ENCODE peak calls at places on chromosomes 16 and 17, in seven cellular contexts. H is left lung; R is effector memory CD4-positive, alpha-beta T cell; T is activated CD4-positive, alpha-beta T cell treated with anti-CD3 and anti-CD28 coated beads for 4 hours; U is T-helper 2 cell; B is AML-193; N is AG04449. G is an unnamed sample.

GRCh38 chr17:32445497-32445896 is 1.2 kb downstream of the PSMD11 start:
- DNase-seq in H (no peak), R (no peak), T (no peak), U (no peak), B (no peak), N (no peak), G (no peak)

GRCh38 chr16:4053663-4054479 is 62.4 kb downstream of the ADCY9 start:
- DNase-seq in H (peak), R (no peak), T (no peak), U (no peak), B (peak), N (peak), G (peak)

GRCh38 chr17:78173025-78173715 is 4.8 kb downstream of the SYNGR2 start:
- DNase-seq in H (no peak), R (no peak), T (no peak), U (peak), B (no peak), N (no peak), G (no peak)

GRCh38 chr17:75371339-75371738 is 34.1 kb downstream of the GRB2 start:
- DNase-seq in H (no peak), R (no peak), T (no peak), U (no peak), B (peak), N (no peak), G (no peak)

GRCh38 chr17:16377804-16378400 is 3.0 kb upstream of the UBB start:
- DNase-seq in H (no peak), R (no peak), T (no peak), U (no peak), B (no peak), N (no peak), G (no peak)

GRCh38 chr16:57957396-57958392 is 13.2 kb downstream of the CNGB1 start:
- DNase-seq in H (no peak), R (no peak), T (no peak), U (no peak), B (no peak), N (no peak), G (no peak)

GRCh38 chr17:35372846-35373531 is 432 bp downstream of the SLFN11 start:
- DNase-seq in H (no peak), R (peak), T (no peak), U (peak), B (peak), N (no peak), G (peak)

GRCh38 chr16:50311134-50311528 is 44.8 kb downstream of the ADCY7 start:
- DNase-seq in H (no peak), R (no peak), T (no peak), U (no peak), B (no peak), N (no peak), G (no peak)

GRCh38 chr16:7160093-7160492 is 172.6 kb upstream of the RBFOX1 start:
- DNase-seq in H (no peak), R (no peak), T (no peak), U (no peak), B (no peak), N (no peak), G (peak)

GRCh38 chr17:4898351-4898750 is 985 bp upstream of the C17orf107 start:
- DNase-seq in H (no peak), R (no peak), T (no peak), U (no peak), B (no peak), N (no peak), G (no peak)

GRCh38 chr16:88355389-88356123 is 27.2 kb upstream of the ZNF469 start:
- DNase-seq in H (no peak), R (no peak), T (no peak), U (no peak), B (no peak), N (no peak), G (no peak)